ENCODE peak calls at places on chromosome 11, in nine cellular contexts. Y is fibroblast of pulmonary artery, J is GDM1, Z is GM23248, C is astrocyte of the cerebellum, H is HL-60, I is activated gamma-delta T cell treated with Interleukin-2 at 50 U/mL for 16 hours, U is ureter, K is memory B cell. E is an unnamed sample.

GRCh38 chr11:48054994-48055291 is 74.6 kb downstream of the PTPRJ start:
- DNase-seq in Y (no peak), J (no peak), Z (no peak), C (no peak), H (no peak), I (no peak), U (no peak), K (no peak), E (no peak)

GRCh38 chr11:9273430-9274336 is 8.5 kb upstream of the DENND5A start:
- DNase-seq in Y (peak; percentile 61), J (peak; percentile 31), Z (peak; percentile 61), C (no peak), H (peak; percentile 85), I (no peak), U (no peak), K (no peak), E (no peak)

GRCh38 chr11:46914910-46915309 is 3.4 kb downstream of the LRP4 start:
- DNase-seq in Y (no peak), J (no peak), Z (no peak), C (no peak), H (no peak), I (no peak), U (no peak), K (no peak), E (no peak)

GRCh38 chr11:123509737-123510578 is 79.9 kb downstream of the GRAMD1B start:
- DNase-seq in Y (peak; percentile 81), J (no peak), Z (peak; percentile 77), C (peak; percentile 66), H (no peak), I (no peak), U (no peak), K (no peak), E (no peak)

GRCh38 chr11:68373810-68374501 is 61.6 kb downstream of the LRP5 start:
- DNase-seq in Y (peak; percentile 48), J (no peak), Z (peak; percentile 50), C (no peak), H (no peak), I (no peak), U (no peak), K (no peak), E (no peak)

GRCh38 chr11:8768625-8769333 is 86.2 kb downstream of the RPL27A start:
- DNase-seq in Y (peak; percentile 63), J (no peak), Z (peak; percentile 87), C (no peak), H (no peak), I (no peak), U (no peak), K (no peak), E (no peak)

GRCh38 chr11:110470716-110471115 is 41.0 kb downstream of the FDX1 start:
- DNase-seq in Y (no peak), J (no peak), Z (peak; percentile 34), C (no peak), H (no peak), I (no peak), U (no peak), K (no peak), E (no peak)

GRCh38 chr11:9498457-9499078 is 37.8 kb downstream of the ZNF143 start:
- DNase-seq in Y (no peak), J (no peak), Z (no peak), C (no peak), H (no peak), I (no peak), U (no peak), K (no peak), E (no peak)

GRCh38 chr11:96307748-96308133 is 35.3 kb downstream of the MAML2 start:
- DNase-seq in Y (peak; percentile 90), J (no peak), Z (peak; percentile 92), C (peak; percentile 70), H (no peak), I (no peak), U (no peak), K (no peak), E (no peak)

GRCh38 chr11:48193876-48194275 is 22.7 kb upstream of the OR4B1 start:
- DNase-seq in Y (no peak), J (no peak), Z (peak; percentile 77), C (no peak), H (no peak), I (no peak), U (no peak), K (no peak), E (no peak)

GRCh38 chr11:122259149-122259821 is 143.3 kb upstream of the BLID start:
- DNase-seq in Y (no peak), J (no peak), Z (no peak), C (no peak), H (no peak), I (no peak), U (no peak), K (no peak), E (no peak)

GRCh38 chr11:126930100-126930841 is 70.3 kb downstream of the KIRREL3 start:
- DNase-seq in Y (no peak), J (no peak), Z (peak; percentile 35), C (no peak), H (no peak), I (no peak), U (no peak), K (no peak), E (no peak)

GRCh38 chr11:70128435-70128906 is 50.4 kb downstream of the ANO1 start:
- DNase-seq in Y (no peak), J (no peak), Z (peak; percentile 66), C (no peak), H (no peak), I (no peak), U (no peak), K (no peak), E (no peak)

GRCh38 chr11:45929486-45930030 is 7.1 kb downstream of the LARGE2 start:
- DNase-seq in Y (no peak), J (no peak), Z (peak; percentile 40), C (no peak), H (no peak), I (no peak), U (no peak), K (no peak), E (no peak)

GRCh38 chr11:28350216-28350615 is 242.0 kb downstream of the METTL15 start:
- DNase-seq in Y (no peak), J (no peak), Z (no peak), C (no peak), H (no peak), I (no peak), U (no peak), K (no peak), E (no peak)

GRCh38 chr11:126355926-126356897 is 726 bp downstream of the ST3GAL4 start:
- DNase-seq in Y (no peak), J (no peak), Z (peak; percentile 81), C (no peak), H (peak; percentile 61), I (no peak), U (peak; percentile 59), K (no peak), E (peak; percentile 36)

GRCh38 chr11:9208726-9209501 is 56.2 kb downstream of the DENND5A start:
- DNase-seq in Y (no peak), J (no peak), Z (no peak), C (no peak), H (no peak), I (no peak), U (no peak), K (no peak), E (no peak)

GRCh38 chr11:1652778-1653540 is 23.4 kb downstream of the KRTAP5-5 start:
- DNase-seq in Y (peak; percentile 57), J (no peak), Z (peak; percentile 75), C (no peak), H (no peak), I (peak; percentile 80), U (peak; percentile 77), K (peak; percentile 84), E (peak; percentile 78)

GRCh38 chr11:60334005-60334620 is 7.1 kb downstream of the MS4A6E start:
- DNase-seq in Y (peak; percentile 51), J (peak; percentile 58), Z (peak; percentile 55), C (no peak), H (peak; percentile 57), I (peak; percentile 54), U (peak; percentile 54), K (peak; percentile 85), E (peak; percentile 29)

GRCh38 chr11:45178890-45179663 is 32.6 kb downstream of the PRDM11 start:
- DNase-seq in Y (peak; percentile 57), J (no peak), Z (peak; percentile 41), C (no peak), H (no peak), I (no peak), U (no peak), K (no peak), E (no peak)

GRCh38 chr11:114892381-114893197 is 214.3 kb downstream of the NXPE2 start:
- DNase-seq in Y (no peak), J (no peak), Z (no peak), C (no peak), H (no peak), I (no peak), U (no peak), K (no peak), E (no peak)

GRCh38 chr11:26227311-26227710 is 104.6 kb upstream of the ANO3 start:
- DNase-seq in Y (peak; percentile 94), J (no peak), Z (peak; percentile 91), C (peak; percentile 58), H (no peak), I (no peak), U (no peak), K (peak; percentile 13), E (no peak)

GRCh38 chr11:130102457-130103249 is 33.0 kb downstream of the APLP2 start:
- DNase-seq in Y (no peak), J (no peak), Z (peak; percentile 12), C (no peak), H (no peak), I (no peak), U (no peak), K (no peak), E (no peak)

GRCh38 chr11:83156996-83157754 is at the start of gene PCF11:
- DNase-seq in Y (no peak), J (no peak), Z (no peak), C (no peak), H (no peak), I (no peak), U (no peak), K (peak; percentile 94), E (no peak)

GRCh38 chr11:12537778-12538401 is 136.3 kb upstream of the TEAD1 start:
- DNase-seq in Y (no peak), J (no peak), Z (peak; percentile 26), C (no peak), H (no peak), I (no peak), U (no peak), K (no peak), E (no peak)

GRCh38 chr11:111733009-111733408 is 33.2 kb downstream of the PPP2R1B start:
- DNase-seq in Y (peak; percentile 88), J (no peak), Z (peak; percentile 93), C (peak; percentile 84), H (no peak), I (no peak), U (no peak), K (no peak), E (no peak)

GRCh38 chr11:101686514-101686913 is 102.7 kb upstream of the TRPC6 start:
- DNase-seq in Y (peak; percentile 79), J (no peak), Z (peak; percentile 14), C (peak; percentile 82), H (no peak), I (no peak), U (peak; percentile 57), K (no peak), E (no peak)

GRCh38 chr11:68962527-68963250 is 18.1 kb downstream of the MRGPRD start:
- DNase-seq in Y (no peak), J (no peak), Z (peak; percentile 30), C (peak; percentile 23), H (no peak), I (peak; percentile 11), U (no peak), K (no peak), E (no peak)

GRCh38 chr11:64003807-64004589 is 17.8 kb downstream of the OTUB1 start:
- DNase-seq in Y (no peak), J (no peak), Z (peak; percentile 15), C (no peak), H (no peak), I (no peak), U (no peak), K (no peak), E (no peak)

GRCh38 chr11:19633276-19633675 is 79.4 kb upstream of the NAV2 start:
- DNase-seq in Y (no peak), J (no peak), Z (peak; percentile 44), C (peak; percentile 63), H (no peak), I (no peak), U (peak; percentile 59), K (no peak), E (no peak)

GRCh38 chr11:45924036-45924915 is 1.8 kb downstream of the LARGE2 start:
- DNase-seq in Y (no peak), J (no peak), Z (no peak), C (no peak), H (no peak), I (peak; percentile 3), U (peak; percentile 45), K (no peak), E (no peak)

E was measured in immature natural killer cell.